ENCODE peak calls at places on chromosomes 13 and 19, in five cellular contexts. One of them, this sample, is unnamed.

GRCh38 chr19:2033825-2034159 is 17.3 kb downstream of the MKNK2 start:
- DNase-seq in heart right ventricle: no peak
- DNase-seq in BE2C: no peak
- DNase-seq in foreskin fibroblast: no peak
- DNase-seq in H7: no peak
- DNase-seq in this sample: no peak

GRCh38 chr19:8643860-8644653 is 13.6 kb downstream of the NFILZ start:
- DNase-seq in heart right ventricle: no peak
- DNase-seq in BE2C: no peak
- DNase-seq in foreskin fibroblast: no peak
- DNase-seq in H7: no peak
- DNase-seq in this sample: no peak

GRCh38 chr13:25037057-25037813 is 58.7 kb upstream of the PABPC3 start:
- DNase-seq in heart right ventricle: no peak
- DNase-seq in BE2C: peak; percentile 51
- DNase-seq in foreskin fibroblast: peak; percentile 83
- DNase-seq in H7: peak; percentile 73
- DNase-seq in this sample: peak; percentile 79

GRCh38 chr13:45847554-45848224 is 3.9 kb downstream of the SIAH3 start:
- DNase-seq in heart right ventricle: peak; percentile 22
- DNase-seq in BE2C: no peak
- DNase-seq in foreskin fibroblast: no peak
- DNase-seq in H7: no peak
- DNase-seq in this sample: peak; percentile 63

GRCh38 chr19:281992-282391 is 9.2 kb downstream of the PLPP2 start:
- DNase-seq in heart right ventricle: no peak
- DNase-seq in BE2C: no peak
- DNase-seq in foreskin fibroblast: no peak
- DNase-seq in H7: peak; percentile 60
- DNase-seq in this sample: peak; percentile 48

GRCh38 chr13:49858183-49858856 is 65.8 kb upstream of the KPNA3 start:
- DNase-seq in heart right ventricle: no peak
- DNase-seq in BE2C: no peak
- DNase-seq in foreskin fibroblast: peak; percentile 97
- DNase-seq in H7: no peak
- DNase-seq in this sample: no peak

GRCh38 chr19:5074830-5075394 is 106.0 kb downstream of the KDM4B start:
- DNase-seq in heart right ventricle: no peak
- DNase-seq in BE2C: no peak
- DNase-seq in foreskin fibroblast: no peak
- DNase-seq in H7: no peak
- DNase-seq in this sample: no peak

GRCh38 chr19:2665103-2665502 is 37.4 kb downstream of the GNG7 start:
- DNase-seq in heart right ventricle: peak; percentile 50
- DNase-seq in BE2C: no peak
- DNase-seq in foreskin fibroblast: no peak
- DNase-seq in H7: no peak
- DNase-seq in this sample: no peak

GRCh38 chr19:31543456-31543855 is 194.2 kb upstream of the TSHZ3 start:
- DNase-seq in heart right ventricle: no peak
- DNase-seq in BE2C: no peak
- DNase-seq in foreskin fibroblast: no peak
- DNase-seq in H7: no peak
- DNase-seq in this sample: peak; percentile 13

GRCh38 chr13:37495046-37495445 is 103.5 kb downstream of the POSTN start:
- DNase-seq in heart right ventricle: no peak
- DNase-seq in BE2C: no peak
- DNase-seq in foreskin fibroblast: peak; percentile 61
- DNase-seq in H7: no peak
- DNase-seq in this sample: no peak

GRCh38 chr13:110616103-110617101 is 1.1 kb downstream of the NAXD start:
- DNase-seq in heart right ventricle: no peak
- DNase-seq in BE2C: no peak
- DNase-seq in foreskin fibroblast: peak; percentile 82
- DNase-seq in H7: peak; percentile 53
- DNase-seq in this sample: peak; percentile 69

GRCh38 chr19:33290082-33290815 is 12.1 kb downstream of the CEBPA start:
- DNase-seq in heart right ventricle: no peak
- DNase-seq in BE2C: no peak
- DNase-seq in foreskin fibroblast: no peak
- DNase-seq in H7: peak; percentile 31
- DNase-seq in this sample: no peak

GRCh38 chr13:74204606-74205312 is 70.6 kb upstream of the KLF12 start:
- DNase-seq in heart right ventricle: no peak
- DNase-seq in BE2C: no peak
- DNase-seq in foreskin fibroblast: no peak
- DNase-seq in H7: no peak
- DNase-seq in this sample: no peak

GRCh38 chr19:40363128-40363527 is 14.6 kb downstream of the PLD3 start:
- DNase-seq in heart right ventricle: no peak
- DNase-seq in BE2C: no peak
- DNase-seq in foreskin fibroblast: no peak
- DNase-seq in H7: no peak
- DNase-seq in this sample: no peak

GRCh38 chr19:38929929-38930775 is at the start of gene SARS2:
- DNase-seq in heart right ventricle: peak; percentile 93
- DNase-seq in BE2C: peak; percentile 92
- DNase-seq in foreskin fibroblast: peak; percentile 97
- DNase-seq in H7: peak; percentile 99
- DNase-seq in this sample: peak; percentile 97

GRCh38 chr19:45051929-45052579 is 13.2 kb downstream of the CLASRP start:
- DNase-seq in heart right ventricle: no peak
- DNase-seq in BE2C: no peak
- DNase-seq in foreskin fibroblast: no peak
- DNase-seq in H7: no peak
- DNase-seq in this sample: no peak

GRCh38 chr19:17747205-17748098 is 3.8 kb upstream of the FCHO1 start:
- DNase-seq in heart right ventricle: peak; percentile 89
- DNase-seq in BE2C: peak; percentile 97
- DNase-seq in foreskin fibroblast: peak; percentile 96
- DNase-seq in H7: peak; percentile 100
- DNase-seq in this sample: peak; percentile 96

GRCh38 chr19:39599116-39599515 is 3.2 kb upstream of the LGALS13 start:
- DNase-seq in heart right ventricle: peak; percentile 18
- DNase-seq in BE2C: no peak
- DNase-seq in foreskin fibroblast: peak; percentile 52
- DNase-seq in H7: peak; percentile 18
- DNase-seq in this sample: peak; percentile 83

GRCh38 chr13:20462921-20463320 is 62.7 kb downstream of the CRYL1 start:
- DNase-seq in heart right ventricle: peak; percentile 34
- DNase-seq in BE2C: no peak
- DNase-seq in foreskin fibroblast: no peak
- DNase-seq in H7: no peak
- DNase-seq in this sample: no peak

GRCh38 chr13:74131206-74131605 is 3.0 kb downstream of the KLF12 start:
- DNase-seq in heart right ventricle: no peak
- DNase-seq in BE2C: no peak
- DNase-seq in foreskin fibroblast: peak; percentile 21
- DNase-seq in H7: no peak
- DNase-seq in this sample: no peak

GRCh38 chr13:34941835-34942731 is at the start of gene NBEA:
- DNase-seq in heart right ventricle: peak; percentile 87
- DNase-seq in BE2C: peak; percentile 85
- DNase-seq in foreskin fibroblast: peak; percentile 88
- DNase-seq in H7: peak; percentile 91
- DNase-seq in this sample: peak; percentile 93

GRCh38 chr13:51955841-51956603 is 55.2 kb downstream of the ATP7B start:
- DNase-seq in heart right ventricle: no peak
- DNase-seq in BE2C: no peak
- DNase-seq in foreskin fibroblast: no peak
- DNase-seq in H7: no peak
- DNase-seq in this sample: no peak

GRCh38 chr19:39811064-39811463 is 22.9 kb downstream of the DYRK1B start:
- DNase-seq in heart right ventricle: no peak
- DNase-seq in BE2C: no peak
- DNase-seq in foreskin fibroblast: no peak
- DNase-seq in H7: no peak
- DNase-seq in this sample: no peak

GRCh38 chr13:91372813-91373420 is 25.4 kb downstream of the MIR17HG start:
- DNase-seq in heart right ventricle: no peak
- DNase-seq in BE2C: no peak
- DNase-seq in foreskin fibroblast: no peak
- DNase-seq in H7: no peak
- DNase-seq in this sample: no peak

GRCh38 chr19:46381346-46381745 is 32.0 kb downstream of the CCDC8 start:
- DNase-seq in heart right ventricle: no peak
- DNase-seq in BE2C: no peak
- DNase-seq in foreskin fibroblast: no peak
- DNase-seq in H7: no peak
- DNase-seq in this sample: no peak

GRCh38 chr13:110055089-110055488 is 251.9 kb downstream of the COL4A1 start:
- DNase-seq in heart right ventricle: no peak
- DNase-seq in BE2C: no peak
- DNase-seq in foreskin fibroblast: peak; percentile 39
- DNase-seq in H7: no peak
- DNase-seq in this sample: no peak

GRCh38 chr13:55761986-55762385 is 1378.7 kb upstream of the PRR20A start:
- DNase-seq in heart right ventricle: no peak
- DNase-seq in BE2C: no peak
- DNase-seq in foreskin fibroblast: no peak
- DNase-seq in H7: no peak
- DNase-seq in this sample: no peak

GRCh38 chr13:52924241-52925148 is 76.1 kb upstream of the PCDH8 start:
- DNase-seq in heart right ventricle: no peak
- DNase-seq in BE2C: no peak
- DNase-seq in foreskin fibroblast: no peak
- DNase-seq in H7: peak; percentile 32
- DNase-seq in this sample: no peak

GRCh38 chr13:23871616-23872220 is 17.5 kb downstream of the MIPEP start:
- DNase-seq in heart right ventricle: no peak
- DNase-seq in BE2C: no peak
- DNase-seq in foreskin fibroblast: peak; percentile 63
- DNase-seq in H7: peak; percentile 17
- DNase-seq in this sample: no peak

DNA sequence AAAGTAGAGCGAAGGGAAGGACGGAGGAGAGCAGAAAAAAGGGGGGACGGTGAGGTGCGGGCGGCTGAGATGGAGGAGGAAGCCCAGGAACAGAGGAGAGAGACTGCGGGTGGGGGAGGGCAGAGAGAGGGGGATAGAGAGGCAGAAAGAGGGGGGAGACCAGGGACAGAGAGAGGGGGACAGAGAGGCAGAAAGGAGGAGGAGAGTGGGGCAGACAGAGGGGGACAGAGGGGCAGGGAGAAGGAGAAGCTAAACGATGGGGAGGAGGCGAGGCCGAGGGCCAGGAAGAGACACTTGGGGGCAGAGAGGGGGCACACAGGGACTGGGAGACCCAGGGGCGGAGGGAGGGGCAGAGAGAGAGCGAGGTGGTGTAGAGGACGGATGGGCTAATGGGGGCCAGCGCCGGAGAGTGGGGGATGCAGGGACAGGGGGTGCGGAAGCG is 711 bp downstream of the MEIS3 start:
- DNase-seq in heart right ventricle: no peak
- DNase-seq in BE2C: no peak
- DNase-seq in foreskin fibroblast: peak; percentile 28
- DNase-seq in H7: peak; percentile 73
- DNase-seq in this sample: peak; percentile 71
- H3K4me3 ChIP-seq in heart right ventricle: no peak overlapping the region
- H3K4me3 ChIP-seq in BE2C: peak overlapping the region; percentile 53
- H3K4me3 ChIP-seq in foreskin fibroblast: peak overlapping the region; percentile 77
- H3K4me3 ChIP-seq in H7: peak overlapping the region; percentile 78
- H3K4me3 ChIP-seq in this sample: peak overlapping the region; percentile 87

DNA sequence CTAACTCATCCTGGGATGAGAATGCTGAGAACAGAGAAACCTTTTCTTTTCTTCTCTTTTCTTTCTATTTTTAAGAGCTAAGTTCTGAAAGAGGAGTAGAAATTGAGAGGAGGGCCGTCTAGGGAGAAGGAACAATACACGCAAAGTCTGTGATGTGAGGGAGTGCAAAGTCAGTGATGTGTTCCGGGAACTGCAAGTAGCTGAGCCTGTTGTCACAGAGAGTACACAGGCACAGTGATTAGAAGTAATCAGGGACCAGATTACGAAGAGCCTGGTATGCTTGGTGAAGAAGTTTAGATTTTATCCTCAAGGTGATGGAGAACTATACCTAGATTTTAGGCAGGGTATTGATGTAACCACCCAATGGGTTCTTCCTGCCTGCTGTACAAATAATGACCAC is 32.0 kb upstream of the CXCL17 start:
- DNase-seq in heart right ventricle: no peak
- DNase-seq in BE2C: no peak
- DNase-seq in foreskin fibroblast: no peak
- DNase-seq in H7: no peak
- DNase-seq in this sample: peak; percentile 55
- H3K4me3 ChIP-seq in heart right ventricle: no peak overlapping the region
- H3K4me3 ChIP-seq in BE2C: no peak overlapping the region
- H3K4me3 ChIP-seq in foreskin fibroblast: no peak overlapping the region
- H3K4me3 ChIP-seq in H7: no peak overlapping the region
- H3K4me3 ChIP-seq in this sample: no peak overlapping the region

GRCh38 chr19:43486412-43486811 is 18.1 kb downstream of the PHLDB3 start:
- DNase-seq in heart right ventricle: no peak
- DNase-seq in BE2C: no peak
- DNase-seq in foreskin fibroblast: no peak
- DNase-seq in H7: no peak
- DNase-seq in this sample: no peak

GRCh38 chr19:43489979-43490599 is 14.5 kb downstream of the PHLDB3 start:
- DNase-seq in heart right ventricle: no peak
- DNase-seq in BE2C: no peak
- DNase-seq in foreskin fibroblast: no peak
- DNase-seq in H7: no peak
- DNase-seq in this sample: no peak

GRCh38 chr19:43489310-43489709 is 15.2 kb downstream of the PHLDB3 start:
- DNase-seq in heart right ventricle: no peak
- DNase-seq in BE2C: no peak
- DNase-seq in foreskin fibroblast: no peak
- DNase-seq in H7: no peak
- DNase-seq in this sample: no peak

GRCh38 chr19:43490759-43491158 is 13.8 kb downstream of the PHLDB3 start:
- DNase-seq in heart right ventricle: no peak
- DNase-seq in BE2C: no peak
- DNase-seq in foreskin fibroblast: no peak
- DNase-seq in H7: no peak
- DNase-seq in this sample: no peak

DNA sequence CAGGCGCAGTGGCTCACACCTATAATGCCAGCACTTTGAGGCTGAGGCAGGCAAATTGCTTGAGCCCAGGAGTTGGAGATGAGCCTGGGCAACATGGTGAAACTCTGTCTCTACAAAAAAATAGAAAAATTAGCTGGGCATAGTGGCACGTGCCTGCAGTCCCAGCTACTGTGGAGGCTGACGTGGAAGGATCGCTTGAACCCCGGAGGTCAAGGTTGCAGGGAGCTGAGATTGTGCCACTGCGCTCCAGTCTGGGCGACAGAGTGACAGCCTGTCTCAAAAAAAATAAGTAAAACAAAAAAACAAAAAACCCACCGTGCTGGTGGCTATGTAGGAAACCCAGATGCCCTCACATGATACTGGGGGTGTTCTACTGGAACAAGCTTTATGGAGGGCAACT is 16.4 kb downstream of the PHLDB3 start:
- DNase-seq in heart right ventricle: no peak
- DNase-seq in BE2C: no peak
- DNase-seq in foreskin fibroblast: no peak
- DNase-seq in H7: no peak
- DNase-seq in this sample: no peak
- H3K4me3 ChIP-seq in heart right ventricle: no peak overlapping the region
- H3K4me3 ChIP-seq in BE2C: no peak overlapping the region
- H3K4me3 ChIP-seq in foreskin fibroblast: no peak overlapping the region
- H3K4me3 ChIP-seq in H7: no peak overlapping the region
- H3K4me3 ChIP-seq in this sample: no peak overlapping the region

GRCh38 chr13:94711561-94712286 is 621 bp downstream of the SOX21 start:
- DNase-seq in heart right ventricle: no peak
- DNase-seq in BE2C: peak; percentile 46
- DNase-seq in foreskin fibroblast: peak; percentile 52
- DNase-seq in H7: peak; percentile 78
- DNase-seq in this sample: no peak
- H3K4me3 ChIP-seq in heart right ventricle: no peak overlapping the region
- H3K4me3 ChIP-seq in BE2C: peak overlapping the region; percentile 15
- H3K4me3 ChIP-seq in foreskin fibroblast: no peak overlapping the region
- H3K4me3 ChIP-seq in H7: peak overlapping the region; percentile 57
- H3K4me3 ChIP-seq in this sample: peak overlapping the region; percentile 85

This sample was measured in endodermal cell.